ENCODE peak calls at places on chromosomes 13 and 19, in seven cellular contexts. One of them, this sample, is unnamed.

GRCh38 chr13:27482996-27483395 is 32.6 kb upstream of the MTIF3 start:
- DNase-seq in left colon: peak; percentile 32
- DNase-seq in activated CD8-positive, alpha-beta memory T cell treated with anti-CD3 and anti-CD28 coated beads for 1 hour: no peak
- DNase-seq in head of caudate nucleus: no peak
- DNase-seq in DMS 273 treated with DMSO at 0.1 percent for 48 hours: no peak
- DNase-seq in CD8-positive, alpha-beta T cell: no peak
- DNase-seq in amygdala: no peak
- DNase-seq in this sample: peak; percentile 22

GRCh38 chr13:86960876-86961275 is 710.3 kb upstream of the SLITRK5 start:
- DNase-seq in amygdala: no peak
- DNase-seq in head of caudate nucleus: no peak
- DNase-seq in activated CD8-positive, alpha-beta memory T cell treated with anti-CD3 and anti-CD28 coated beads for 1 hour: no peak
- DNase-seq in left colon: no peak
- DNase-seq in CD8-positive, alpha-beta T cell: no peak
- DNase-seq in DMS 273 treated with DMSO at 0.1 percent for 48 hours: no peak
- DNase-seq in this sample: no peak

GRCh38 chr19:18194554-18195238 is 1.7 kb downstream of the MPV17L2 start:
- DNase-seq in activated CD8-positive, alpha-beta memory T cell treated with anti-CD3 and anti-CD28 coated beads for 1 hour: peak; percentile 9
- DNase-seq in left colon: peak; percentile 66
- DNase-seq in DMS 273 treated with DMSO at 0.1 percent for 48 hours: no peak
- DNase-seq in head of caudate nucleus: peak; percentile 37
- DNase-seq in amygdala: peak; percentile 22
- DNase-seq in CD8-positive, alpha-beta T cell: peak; percentile 37
- DNase-seq in this sample: peak; percentile 41

GRCh38 chr13:105552078-105552477 is 983.4 kb downstream of the EFNB2 start:
- DNase-seq in DMS 273 treated with DMSO at 0.1 percent for 48 hours: no peak
- DNase-seq in amygdala: no peak
- DNase-seq in activated CD8-positive, alpha-beta memory T cell treated with anti-CD3 and anti-CD28 coated beads for 1 hour: no peak
- DNase-seq in head of caudate nucleus: no peak
- DNase-seq in CD8-positive, alpha-beta T cell: no peak
- DNase-seq in left colon: no peak
- DNase-seq in this sample: no peak

GRCh38 chr19:18941628-18942354 is 774 bp upstream of the HOMER3 start:
- DNase-seq in CD8-positive, alpha-beta T cell: no peak
- DNase-seq in activated CD8-positive, alpha-beta memory T cell treated with anti-CD3 and anti-CD28 coated beads for 1 hour: no peak
- DNase-seq in amygdala: peak; percentile 14
- DNase-seq in DMS 273 treated with DMSO at 0.1 percent for 48 hours: no peak
- DNase-seq in left colon: no peak
- DNase-seq in head of caudate nucleus: no peak
- DNase-seq in this sample: no peak

GRCh38 chr13:89267734-89268133 is 1596.6 kb downstream of the SLITRK5 start:
- DNase-seq in CD8-positive, alpha-beta T cell: no peak
- DNase-seq in head of caudate nucleus: no peak
- DNase-seq in DMS 273 treated with DMSO at 0.1 percent for 48 hours: no peak
- DNase-seq in amygdala: no peak
- DNase-seq in activated CD8-positive, alpha-beta memory T cell treated with anti-CD3 and anti-CD28 coated beads for 1 hour: no peak
- DNase-seq in left colon: no peak
- DNase-seq in this sample: no peak

GRCh38 chr13:109611912-109612691 is 174.3 kb downstream of the IRS2 start:
- DNase-seq in amygdala: no peak
- DNase-seq in CD8-positive, alpha-beta T cell: no peak
- DNase-seq in left colon: no peak
- DNase-seq in head of caudate nucleus: no peak
- DNase-seq in activated CD8-positive, alpha-beta memory T cell treated with anti-CD3 and anti-CD28 coated beads for 1 hour: no peak
- DNase-seq in DMS 273 treated with DMSO at 0.1 percent for 48 hours: no peak
- DNase-seq in this sample: no peak

GRCh38 chr19:12574036-12574435 is 22.8 kb upstream of the ZNF564 start:
- DNase-seq in activated CD8-positive, alpha-beta memory T cell treated with anti-CD3 and anti-CD28 coated beads for 1 hour: no peak
- DNase-seq in head of caudate nucleus: no peak
- DNase-seq in amygdala: no peak
- DNase-seq in left colon: no peak
- DNase-seq in DMS 273 treated with DMSO at 0.1 percent for 48 hours: no peak
- DNase-seq in CD8-positive, alpha-beta T cell: no peak
- DNase-seq in this sample: peak; percentile 12

GRCh38 chr19:39130337-39131254 is 5.0 kb downstream of the PAK4 start:
- DNase-seq in amygdala: no peak
- DNase-seq in head of caudate nucleus: no peak
- DNase-seq in DMS 273 treated with DMSO at 0.1 percent for 48 hours: peak; percentile 50
- DNase-seq in left colon: no peak
- DNase-seq in CD8-positive, alpha-beta T cell: no peak
- DNase-seq in activated CD8-positive, alpha-beta memory T cell treated with anti-CD3 and anti-CD28 coated beads for 1 hour: no peak
- DNase-seq in this sample: no peak

GRCh38 chr19:35975608-35976214 is 19.3 kb upstream of the SDHAF1 start:
- DNase-seq in left colon: no peak
- DNase-seq in CD8-positive, alpha-beta T cell: no peak
- DNase-seq in amygdala: no peak
- DNase-seq in DMS 273 treated with DMSO at 0.1 percent for 48 hours: no peak
- DNase-seq in head of caudate nucleus: no peak
- DNase-seq in activated CD8-positive, alpha-beta memory T cell treated with anti-CD3 and anti-CD28 coated beads for 1 hour: no peak
- DNase-seq in this sample: no peak

GRCh38 chr13:40060318-40061007 is 405.0 kb downstream of the COG6 start:
- DNase-seq in amygdala: peak; percentile 63
- DNase-seq in left colon: no peak
- DNase-seq in DMS 273 treated with DMSO at 0.1 percent for 48 hours: peak; percentile 83
- DNase-seq in head of caudate nucleus: peak; percentile 35
- DNase-seq in CD8-positive, alpha-beta T cell: no peak
- DNase-seq in activated CD8-positive, alpha-beta memory T cell treated with anti-CD3 and anti-CD28 coated beads for 1 hour: no peak
- DNase-seq in this sample: no peak

GRCh38 chr19:47415953-47416666 is 3.2 kb downstream of the MEIS3 start:
- DNase-seq in CD8-positive, alpha-beta T cell: no peak
- DNase-seq in DMS 273 treated with DMSO at 0.1 percent for 48 hours: no peak
- DNase-seq in amygdala: no peak
- DNase-seq in activated CD8-positive, alpha-beta memory T cell treated with anti-CD3 and anti-CD28 coated beads for 1 hour: no peak
- DNase-seq in left colon: no peak
- DNase-seq in head of caudate nucleus: no peak
- DNase-seq in this sample: no peak

GRCh38 chr13:98495627-98496238 is 81.2 kb downstream of the STK24 start:
- DNase-seq in amygdala: no peak
- DNase-seq in head of caudate nucleus: no peak
- DNase-seq in activated CD8-positive, alpha-beta memory T cell treated with anti-CD3 and anti-CD28 coated beads for 1 hour: no peak
- DNase-seq in CD8-positive, alpha-beta T cell: no peak
- DNase-seq in left colon: no peak
- DNase-seq in DMS 273 treated with DMSO at 0.1 percent for 48 hours: no peak
- DNase-seq in this sample: no peak

GRCh38 chr13:39998166-39998565 is 342.7 kb downstream of the COG6 start:
- DNase-seq in DMS 273 treated with DMSO at 0.1 percent for 48 hours: no peak
- DNase-seq in CD8-positive, alpha-beta T cell: no peak
- DNase-seq in left colon: no peak
- DNase-seq in amygdala: no peak
- DNase-seq in head of caudate nucleus: no peak
- DNase-seq in activated CD8-positive, alpha-beta memory T cell treated with anti-CD3 and anti-CD28 coated beads for 1 hour: no peak
- DNase-seq in this sample: no peak

GRCh38 chr13:93861818-93862217 is 617.7 kb downstream of the DCT start:
- DNase-seq in activated CD8-positive, alpha-beta memory T cell treated with anti-CD3 and anti-CD28 coated beads for 1 hour: no peak
- DNase-seq in DMS 273 treated with DMSO at 0.1 percent for 48 hours: no peak
- DNase-seq in left colon: no peak
- DNase-seq in head of caudate nucleus: no peak
- DNase-seq in CD8-positive, alpha-beta T cell: no peak
- DNase-seq in amygdala: no peak
- DNase-seq in this sample: no peak

GRCh38 chr19:12970070-12970820 is 869 bp downstream of the DAND5 start:
- DNase-seq in CD8-positive, alpha-beta T cell: no peak
- DNase-seq in DMS 273 treated with DMSO at 0.1 percent for 48 hours: no peak
- DNase-seq in head of caudate nucleus: no peak
- DNase-seq in amygdala: no peak
- DNase-seq in left colon: no peak
- DNase-seq in activated CD8-positive, alpha-beta memory T cell treated with anti-CD3 and anti-CD28 coated beads for 1 hour: no peak
- DNase-seq in this sample: no peak

GRCh38 chr13:108902557-108903155 is 273.2 kb downstream of the MYO16 start:
- DNase-seq in CD8-positive, alpha-beta T cell: no peak
- DNase-seq in head of caudate nucleus: no peak
- DNase-seq in left colon: no peak
- DNase-seq in DMS 273 treated with DMSO at 0.1 percent for 48 hours: no peak
- DNase-seq in activated CD8-positive, alpha-beta memory T cell treated with anti-CD3 and anti-CD28 coated beads for 1 hour: no peak
- DNase-seq in amygdala: no peak
- DNase-seq in this sample: no peak

This sample was measured in colonic mucosa.